ENCODE peak calls at places on chromosomes 12 and 14, in five cellular contexts. One of them, this sample, is unnamed.

GRCh38 chr12:41556176-41556575 is 368.1 kb downstream of the PDZRN4 start:
- DNase-seq in K562: no peak
- DNase-seq in mammary epithelial cell: no peak
- DNase-seq in H9: no peak
- DNase-seq in PC-3: no peak
- DNase-seq in this sample: no peak

GRCh38 chr12:103279444-103279843 is 216.3 kb downstream of the C12orf42 start:
- DNase-seq in mammary epithelial cell: peak; percentile 25
- DNase-seq in PC-3: no peak
- DNase-seq in H9: no peak
- DNase-seq in K562: no peak
- DNase-seq in this sample: no peak

GRCh38 chr12:115088328-115088994 is 404.5 kb upstream of the TBX3 start:
- DNase-seq in mammary epithelial cell: no peak
- DNase-seq in K562: no peak
- DNase-seq in H9: no peak
- DNase-seq in PC-3: no peak
- DNase-seq in this sample: peak; percentile 25

GRCh38 chr12:94954029-94954685 is 49.3 kb downstream of the NDUFA12 start:
- DNase-seq in PC-3: peak; percentile 90
- DNase-seq in K562: peak; percentile 85
- DNase-seq in H9: no peak
- DNase-seq in mammary epithelial cell: peak; percentile 93
- DNase-seq in this sample: no peak

GRCh38 chr12:124832856-124833255 is 30.8 kb downstream of the SCARB1 start:
- DNase-seq in H9: no peak
- DNase-seq in K562: no peak
- DNase-seq in PC-3: no peak
- DNase-seq in mammary epithelial cell: no peak
- DNase-seq in this sample: no peak

GRCh38 chr14:55772521-55772920 is 192.5 kb downstream of the KTN1 start:
- DNase-seq in K562: no peak
- DNase-seq in mammary epithelial cell: no peak
- DNase-seq in H9: no peak
- DNase-seq in PC-3: no peak
- DNase-seq in this sample: no peak

GRCh38 chr14:28676481-28676880 is 90.1 kb upstream of the FOXG1 start:
- DNase-seq in K562: no peak
- DNase-seq in H9: no peak
- DNase-seq in PC-3: peak; percentile 98
- DNase-seq in mammary epithelial cell: peak; percentile 96
- DNase-seq in this sample: no peak

GRCh38 chr12:64452559-64453329 is 824 bp downstream of the TBK1 start:
- DNase-seq in PC-3: peak; percentile 93
- DNase-seq in H9: no peak
- DNase-seq in K562: peak; percentile 50
- DNase-seq in mammary epithelial cell: peak; percentile 95
- DNase-seq in this sample: no peak

GRCh38 chr14:75425443-75425842 is 2.4 kb upstream of the JDP2 start:
- DNase-seq in H9: no peak
- DNase-seq in mammary epithelial cell: no peak
- DNase-seq in PC-3: no peak
- DNase-seq in K562: no peak
- DNase-seq in this sample: no peak

GRCh38 chr14:57091030-57091608 is 177.6 kb downstream of the EXOC5 start:
- DNase-seq in PC-3: no peak
- DNase-seq in mammary epithelial cell: no peak
- DNase-seq in H9: no peak
- DNase-seq in K562: no peak
- DNase-seq in this sample: no peak

GRCh38 chr12:78392918-78393317 is 471.7 kb upstream of the SYT1 start:
- DNase-seq in PC-3: peak; percentile 56
- DNase-seq in K562: no peak
- DNase-seq in mammary epithelial cell: peak; percentile 2
- DNase-seq in H9: no peak
- DNase-seq in this sample: no peak

GRCh38 chr12:113359133-113359938 is 949 bp downstream of the PLBD2 start:
- DNase-seq in K562: no peak
- DNase-seq in mammary epithelial cell: no peak
- DNase-seq in PC-3: peak; percentile 23
- DNase-seq in H9: no peak
- DNase-seq in this sample: peak; percentile 71

GRCh38 chr12:2198088-2198501 is 145.3 kb downstream of the CACNA1C start:
- DNase-seq in K562: no peak
- DNase-seq in mammary epithelial cell: peak; percentile 63
- DNase-seq in H9: peak; percentile 95
- DNase-seq in PC-3: no peak
- DNase-seq in this sample: no peak

GRCh38 chr12:116962197-116962596 is 51.4 kb downstream of the FBXW8 start:
- DNase-seq in PC-3: no peak
- DNase-seq in K562: no peak
- DNase-seq in H9: no peak
- DNase-seq in mammary epithelial cell: no peak
- DNase-seq in this sample: no peak

GRCh38 chr14:60204843-60205774 is 39.9 kb upstream of the DHRS7 start:
- DNase-seq in H9: no peak
- DNase-seq in PC-3: no peak
- DNase-seq in mammary epithelial cell: no peak
- DNase-seq in K562: no peak
- DNase-seq in this sample: no peak

GRCh38 chr14:29339491-29339890 is 572.9 kb downstream of the FOXG1 start:
- DNase-seq in H9: no peak
- DNase-seq in K562: no peak
- DNase-seq in PC-3: peak; percentile 59
- DNase-seq in mammary epithelial cell: no peak
- DNase-seq in this sample: no peak

DNA sequence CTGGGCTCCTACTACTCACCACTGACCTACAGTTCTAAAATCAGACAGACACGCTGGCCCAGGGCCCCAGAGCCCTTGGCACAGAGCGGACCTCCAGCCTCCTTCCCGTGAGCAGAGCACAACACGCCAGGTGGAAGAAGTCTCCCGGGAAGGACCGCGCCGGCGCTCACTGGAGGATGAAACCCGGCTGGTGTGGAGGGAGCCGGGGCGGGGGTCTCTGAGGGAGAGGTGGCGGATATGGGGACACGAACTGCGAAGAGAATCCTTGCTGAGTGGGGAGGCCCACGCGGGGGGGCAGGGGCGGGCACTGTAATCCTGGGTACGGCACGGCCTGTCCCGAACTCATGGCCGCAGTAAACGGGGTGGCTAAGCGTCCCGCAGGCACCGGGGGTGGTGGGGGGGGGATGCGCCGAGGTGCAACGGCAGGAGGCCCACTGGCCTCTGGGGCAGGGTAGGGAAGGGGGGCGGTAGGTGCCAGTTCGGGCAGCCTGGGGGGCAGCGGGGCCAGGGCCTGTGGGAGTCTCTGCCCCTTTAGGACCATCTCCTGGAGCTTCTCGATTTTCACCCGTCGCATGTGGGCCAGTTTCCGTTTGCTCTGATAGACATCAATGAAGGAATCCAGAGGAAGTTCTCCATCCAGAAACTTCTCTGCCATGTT is 28.8 kb downstream of the VPS37B start:
- DNase-seq in H9: no peak
- DNase-seq in PC-3: no peak
- DNase-seq in K562: no peak
- DNase-seq in mammary epithelial cell: no peak
- DNase-seq in this sample: no peak
- H3K27ac ChIP-seq in H9: no peak overlapping the region
- H3K27ac ChIP-seq in PC-3: no peak overlapping the region
- H3K27ac ChIP-seq in K562: no peak overlapping the region
- H3K27ac ChIP-seq in mammary epithelial cell: no peak overlapping the region
- H3K27ac ChIP-seq in this sample: peak overlapping the region; percentile 57

GRCh38 chr12:27342551-27342950 is 9.9 kb downstream of the BMAL2 start:
- DNase-seq in mammary epithelial cell: no peak
- DNase-seq in K562: no peak
- DNase-seq in H9: no peak
- DNase-seq in PC-3: no peak
- DNase-seq in this sample: no peak

GRCh38 chr12:27344760-27345159 is 12.1 kb downstream of the BMAL2 start:
- DNase-seq in H9: no peak
- DNase-seq in K562: no peak
- DNase-seq in PC-3: no peak
- DNase-seq in mammary epithelial cell: no peak
- DNase-seq in this sample: no peak

GRCh38 chr12:27344246-27344645 is 11.6 kb downstream of the BMAL2 start:
- DNase-seq in H9: no peak
- DNase-seq in mammary epithelial cell: peak; percentile 59
- DNase-seq in K562: no peak
- DNase-seq in PC-3: peak; percentile 81
- DNase-seq in this sample: no peak

GRCh38 chr12:27345376-27345775 is 12.7 kb downstream of the BMAL2 start:
- DNase-seq in K562: no peak
- DNase-seq in PC-3: peak; percentile 18
- DNase-seq in mammary epithelial cell: no peak
- DNase-seq in H9: no peak
- DNase-seq in this sample: no peak

DNA sequence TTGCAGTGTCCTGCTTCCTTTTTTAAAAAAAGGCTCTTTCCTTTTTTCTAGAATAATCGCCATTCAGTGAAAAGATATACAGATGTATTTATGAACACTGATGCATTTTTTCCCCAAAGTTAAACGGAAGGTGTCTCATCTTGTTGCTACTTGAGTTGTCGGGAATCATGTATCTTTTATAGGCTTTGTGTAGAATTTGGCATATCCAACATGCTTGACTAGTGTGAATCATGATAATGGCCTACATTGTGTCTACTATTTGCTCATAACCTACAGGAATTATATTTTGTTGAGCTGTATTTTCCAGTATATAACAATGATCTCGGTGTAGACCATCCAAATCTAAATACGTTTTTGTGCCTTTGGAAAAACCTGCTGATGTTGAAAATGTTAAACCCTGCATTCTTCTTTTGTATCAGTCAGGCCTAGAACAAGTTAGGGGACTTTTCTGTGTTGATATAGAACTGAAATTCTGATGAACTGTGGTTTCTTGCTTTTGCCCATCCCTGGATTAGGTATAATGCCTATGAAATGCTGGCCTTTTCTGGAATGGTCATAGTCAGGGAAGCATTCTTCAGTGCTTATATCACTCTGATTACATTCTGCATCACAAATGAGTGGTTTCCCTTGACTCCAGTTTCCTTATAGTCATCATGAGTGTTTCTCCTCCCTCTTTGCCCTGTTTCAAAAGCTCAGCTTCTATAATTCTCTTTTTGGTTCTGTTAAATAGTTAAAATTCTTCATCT is 10.8 kb downstream of the BMAL2 start:
- DNase-seq in mammary epithelial cell: peak; percentile 96
- DNase-seq in K562: no peak
- DNase-seq in PC-3: peak; percentile 99
- DNase-seq in H9: no peak
- DNase-seq in this sample: no peak
- H3K27ac ChIP-seq in mammary epithelial cell: peak overlapping the region; percentile 99
- H3K27ac ChIP-seq in K562: no peak overlapping the region
- H3K27ac ChIP-seq in PC-3: peak overlapping the region; percentile 93
- H3K27ac ChIP-seq in H9: no peak overlapping the region
- H3K27ac ChIP-seq in this sample: no peak overlapping the region

GRCh38 chr12:26748741-26749431 is 84.1 kb downstream of the ITPR2 start:
- DNase-seq in K562: no peak
- DNase-seq in PC-3: peak; percentile 58
- DNase-seq in H9: no peak
- DNase-seq in mammary epithelial cell: peak; percentile 65
- DNase-seq in this sample: no peak
- H3K27ac ChIP-seq in K562: no peak overlapping the region
- H3K27ac ChIP-seq in PC-3: no peak overlapping the region
- H3K27ac ChIP-seq in H9: no peak overlapping the region
- H3K27ac ChIP-seq in mammary epithelial cell: peak overlapping the region; percentile 69
- H3K27ac ChIP-seq in this sample: no peak overlapping the region

GRCh38 chr14:23829736-23830474 is 123.7 kb upstream of the DHRS4 start:
- DNase-seq in mammary epithelial cell: peak; percentile 89
- DNase-seq in PC-3: peak; percentile 96
- DNase-seq in H9: no peak
- DNase-seq in K562: no peak
- DNase-seq in this sample: no peak
- H3K27ac ChIP-seq in mammary epithelial cell: no peak overlapping the region
- H3K27ac ChIP-seq in PC-3: peak overlapping the region; percentile 12
- H3K27ac ChIP-seq in H9: no peak overlapping the region
- H3K27ac ChIP-seq in K562: no peak overlapping the region
- H3K27ac ChIP-seq in this sample: no peak overlapping the region

GRCh38 chr14:103016071-103016470 is 41.3 kb downstream of the CDC42BPB start:
- DNase-seq in H9: peak; percentile 25
- DNase-seq in mammary epithelial cell: no peak
- DNase-seq in K562: no peak
- DNase-seq in PC-3: no peak
- DNase-seq in this sample: no peak

GRCh38 chr14:103016594-103016993 is 40.8 kb downstream of the CDC42BPB start:
- DNase-seq in H9: peak; percentile 14
- DNase-seq in PC-3: no peak
- DNase-seq in mammary epithelial cell: no peak
- DNase-seq in K562: no peak
- DNase-seq in this sample: no peak

GRCh38 chr14:103013028-103013427 is 44.3 kb downstream of the CDC42BPB start:
- DNase-seq in K562: no peak
- DNase-seq in mammary epithelial cell: no peak
- DNase-seq in H9: no peak
- DNase-seq in PC-3: no peak
- DNase-seq in this sample: no peak

GRCh38 chr14:103015426-103015825 is 41.9 kb downstream of the CDC42BPB start:
- DNase-seq in mammary epithelial cell: no peak
- DNase-seq in H9: peak; percentile 3
- DNase-seq in K562: no peak
- DNase-seq in PC-3: no peak
- DNase-seq in this sample: no peak

GRCh38 chr14:103014466-103015319 is 42.7 kb downstream of the CDC42BPB start:
- DNase-seq in H9: peak; percentile 34
- DNase-seq in K562: no peak
- DNase-seq in mammary epithelial cell: peak; percentile 57
- DNase-seq in PC-3: no peak
- DNase-seq in this sample: no peak
- H3K27ac ChIP-seq in H9: no peak overlapping the region
- H3K27ac ChIP-seq in K562: no peak overlapping the region
- H3K27ac ChIP-seq in mammary epithelial cell: no peak overlapping the region
- H3K27ac ChIP-seq in PC-3: peak overlapping the region; percentile 2
- H3K27ac ChIP-seq in this sample: no peak overlapping the region

DNA sequence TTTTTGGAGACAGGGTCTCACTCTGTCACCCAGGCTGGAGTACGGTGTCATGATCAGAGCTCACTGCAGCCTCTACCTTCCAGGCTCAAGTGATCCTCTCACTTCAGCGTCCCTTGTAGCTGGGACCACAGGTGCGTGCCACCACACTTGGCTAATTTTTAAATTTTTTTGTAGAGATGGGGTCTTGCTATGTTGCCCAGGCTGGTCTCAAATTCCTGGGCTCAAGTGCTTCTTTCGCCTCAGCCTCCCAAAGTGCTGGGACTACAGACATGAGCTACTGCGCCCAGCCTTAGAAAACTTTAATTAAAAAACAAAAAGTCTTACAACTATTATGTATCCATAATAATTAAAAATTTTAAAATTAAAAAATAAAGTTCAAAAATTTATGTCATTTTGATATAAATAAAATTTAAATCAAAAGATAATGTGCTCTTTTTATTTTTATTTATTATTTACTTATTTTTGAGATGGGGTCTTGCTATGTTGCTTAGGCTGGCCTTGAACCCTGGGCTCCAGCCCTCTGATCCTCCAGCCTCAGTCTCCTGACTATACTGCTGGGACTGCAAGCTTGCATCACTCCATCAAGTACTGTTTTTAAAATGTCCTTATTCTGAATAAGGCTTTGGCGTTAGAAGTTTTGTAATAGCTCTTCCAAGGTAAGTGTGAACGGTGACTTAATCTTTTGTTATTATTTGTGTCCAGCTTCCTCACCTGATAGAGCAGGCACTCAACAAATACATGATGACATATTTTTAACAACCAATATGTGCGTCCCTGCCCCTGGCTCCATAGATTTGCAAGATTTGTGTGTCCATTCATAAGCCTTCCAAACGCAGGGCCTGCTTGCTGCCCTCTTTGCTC is 1.6 kb downstream of the C1RL start:
- DNase-seq in K562: no peak
- DNase-seq in mammary epithelial cell: peak; percentile 47
- DNase-seq in PC-3: peak; percentile 11
- DNase-seq in H9: no peak
- DNase-seq in this sample: no peak
- H3K27ac ChIP-seq in K562: peak overlapping the region; percentile 97
- H3K27ac ChIP-seq in mammary epithelial cell: peak overlapping the region; percentile 81
- H3K27ac ChIP-seq in PC-3: no peak overlapping the region
- H3K27ac ChIP-seq in H9: no peak overlapping the region
- H3K27ac ChIP-seq in this sample: peak overlapping the region; percentile 90

This sample was measured in right cardiac atrium.